ENCODE peak calls at places on chromosomes 3 and 15, in four cellular contexts. G, Z, D and X are unnamed samples.

GRCh38 chr3:39291903-39292329 is 12.1 kb upstream of the CX3CR1 start:
- DNase-seq in G (peak; percentile 80), Z (peak; percentile 83), D (peak; percentile 58), X (peak; percentile 86)

GRCh38 chr3:9497821-9498565 is 55.6 kb downstream of the LHFPL4 start:
- DNase-seq in G (no peak), Z (no peak), D (no peak), X (no peak)

GRCh38 chr3:55165704-55166103 is 237.8 kb upstream of the LRTM1 start:
- DNase-seq in G (no peak), Z (no peak), D (no peak), X (no peak)

GRCh38 chr3:10194328-10195071 is 29.8 kb downstream of the IRAK2 start:
- DNase-seq in G (no peak), Z (peak; percentile 66), D (peak; percentile 28), X (peak; percentile 78)

GRCh38 chr15:77665530-77666295 is 33.0 kb upstream of the LINGO1 start:
- DNase-seq in G (no peak), Z (no peak), D (no peak), X (no peak)

GRCh38 chr15:43093026-43093425 is 12.8 kb downstream of the UBR1 start:
- DNase-seq in G (no peak), Z (no peak), D (no peak), X (no peak)

GRCh38 chr3:116139607-116140006 is 305.7 kb downstream of the LSAMP start:
- DNase-seq in G (no peak), Z (no peak), D (no peak), X (no peak)

GRCh38 chr15:65393091-65393490 is 15.3 kb upstream of the IGDCC3 start:
- DNase-seq in G (no peak), Z (no peak), D (no peak), X (no peak)

GRCh38 chr3:116337229-116337628 is 108.1 kb downstream of the LSAMP start:
- DNase-seq in G (no peak), Z (no peak), D (no peak), X (no peak)

GRCh38 chr3:159740054-159740453 is 248.6 kb upstream of the IL12A start:
- DNase-seq in G (no peak), Z (no peak), D (no peak), X (no peak)

GRCh38 chr3:43106293-43106628 is 382 bp upstream of the POMGNT2 start:
- DNase-seq in G (no peak), Z (no peak), D (no peak), X (no peak)

GRCh38 chr15:77567202-77567601 is 65.5 kb downstream of the LINGO1 start:
- DNase-seq in G (no peak), Z (no peak), D (no peak), X (no peak)

GRCh38 chr3:66582721-66583141 is 81.9 kb upstream of the LRIG1 start:
- DNase-seq in G (no peak), Z (peak; percentile 43), D (peak; percentile 31), X (no peak)

GRCh38 chr15:72237286-72238224 is 6.6 kb upstream of the PKM start:
- DNase-seq in G (no peak), Z (peak; percentile 74), D (peak; percentile 56), X (peak; percentile 92)

GRCh38 chr3:107663266-107663665 is 140.5 kb downstream of the BBX start:
- DNase-seq in G (no peak), Z (no peak), D (no peak), X (no peak)

GRCh38 chr15:83794209-83794608 is 140.3 kb downstream of the ADAMTSL3 start:
- DNase-seq in G (no peak), Z (no peak), D (no peak), X (no peak)

GRCh38 chr3:24290596-24290995 is 204.1 kb downstream of the THRB start:
- DNase-seq in G (no peak), Z (no peak), D (no peak), X (no peak)

GRCh38 chr3:58321791-58322190 is 10.9 kb upstream of the PXK start:
- DNase-seq in G (no peak), Z (no peak), D (no peak), X (no peak)

GRCh38 chr15:94294556-94294955 is 63.2 kb downstream of the MCTP2 start:
- DNase-seq in G (no peak), Z (no peak), D (no peak), X (no peak)

GRCh38 chr3:38165722-38166387 is 518 bp downstream of the OXSR1 start:
- DNase-seq in G (no peak), Z (no peak), D (peak; percentile 16), X (peak; percentile 78)

GRCh38 chr15:99070268-99070667 is 34.6 kb upstream of the SYNM start:
- DNase-seq in G (no peak), Z (no peak), D (no peak), X (no peak)

GRCh38 chr15:99613887-99614642 is 48.3 kb downstream of the MEF2A start:
- DNase-seq in G (no peak), Z (no peak), D (no peak), X (peak; percentile 65)

GRCh38 chr15:81235781-81236507 is 39.3 kb downstream of the IL16 start:
- DNase-seq in G (no peak), Z (no peak), D (no peak), X (no peak)

GRCh38 chr3:181752202-181752671 is 40.5 kb downstream of the SOX2 start:
- DNase-seq in G (no peak), Z (no peak), D (no peak), X (no peak)

GRCh38 chr15:75059607-75060006 is 36.2 kb downstream of the PPCDC start:
- DNase-seq in G (no peak), Z (no peak), D (no peak), X (no peak)

GRCh38 chr15:77013786-77014136 is 18.8 kb downstream of the PSTPIP1 start:
- DNase-seq in G (no peak), Z (peak; percentile 90), D (peak; percentile 84), X (no peak)

GRCh38 chr3:27669505-27670085 is 52.5 kb downstream of the EOMES start:
- DNase-seq in G (no peak), Z (no peak), D (no peak), X (no peak)

GRCh38 chr15:67884514-67885225 is 44.8 kb upstream of the RNU6-1 start:
- DNase-seq in G (peak; percentile 78), Z (peak; percentile 53), D (peak; percentile 22), X (peak; percentile 76)

GRCh38 chr3:160159346-160159745 is 65.9 kb upstream of the C3orf80 start:
- DNase-seq in G (no peak), Z (no peak), D (no peak), X (no peak)

GRCh38 chr3:147384210-147385058 is 21.9 kb downstream of the ZIC4 start:
- DNase-seq in G (peak; percentile 59), Z (no peak), D (no peak), X (no peak)

GRCh38 chr15:73899197-73900128 is 26.1 kb downstream of the TBC1D21 start:
- DNase-seq in G (peak; percentile 34), Z (no peak), D (no peak), X (no peak)

GRCh38 chr3:196611761-196612483 is 27.6 kb upstream of the NRROS start:
- DNase-seq in G (no peak), Z (peak; percentile 47), D (no peak), X (no peak)

GRCh38 chr3:193345431-193345830 is 33.1 kb downstream of the ATP13A5 start:
- DNase-seq in G (no peak), Z (no peak), D (no peak), X (no peak)

GRCh38 chr15:99343836-99344551 is 92.7 kb downstream of the LRRC28 start:
- DNase-seq in G (peak; percentile 33), Z (peak; percentile 62), D (no peak), X (peak; percentile 27)

GRCh38 chr3:185727873-185728272 is 97.0 kb downstream of the IGF2BP2 start:
- DNase-seq in G (no peak), Z (no peak), D (no peak), X (no peak)

GRCh38 chr15:80207887-80208286 is 44.1 kb downstream of the CTXND1 start:
- DNase-seq in G (no peak), Z (no peak), D (no peak), X (no peak)

GRCh38 chr3:11006986-11007385 is 14.4 kb downstream of the SLC6A1 start:
- DNase-seq in G (no peak), Z (no peak), D (no peak), X (no peak)